ENCODE peak calls at places on chromosomes 3 and 15, in nine cellular contexts. H is nephron progenitor cell; A is tibial artery; V is RWPE1; S is astrocyte; Z is effector memory CD8-positive, alpha-beta T cell; W is caudate nucleus; O is amniotic stem cell; T is stimulated activated naive CD8-positive, alpha-beta T cell treated with anti-CD3 and anti-CD28 coated beads, Interleukin-15, amount 100 ng/mL, for 72 hours. U is an unnamed sample.

GRCh38 chr3:57164606-57165573 is at the start of gene IL17RD:
- DNase-seq in H (peak), A (peak), T (peak), O (peak), S (no peak), W (peak), V (peak), Z (peak), U (peak)

GRCh38 chr15:67880651-67881182 is 40.9 kb upstream of the RNU6-1 start:
- DNase-seq in V (peak), H (no peak), A (no peak), Z (no peak), W (no peak), T (no peak), S (peak), O (no peak), U (no peak)

GRCh38 chr15:100663550-100664335 is 61.4 kb downstream of the ASB7 start:
- DNase-seq in O (no peak), S (no peak), A (no peak), H (no peak), W (no peak), T (no peak), Z (no peak), V (no peak), U (no peak)

GRCh38 chr15:48547305-48547704 is 98.2 kb downstream of the FBN1 start:
- DNase-seq in T (no peak), A (no peak), Z (no peak), V (no peak), W (no peak), O (no peak), H (no peak), S (peak), U (no peak)

GRCh38 chr3:176490357-176490756 is 706.9 kb downstream of the TBL1XR1 start:
- DNase-seq in W (no peak), O (no peak), V (no peak), H (no peak), S (no peak), T (no peak), A (no peak), Z (no peak), U (no peak)

GRCh38 chr3:30658328-30659052 is 52.1 kb downstream of the TGFBR2 start:
- DNase-seq in V (no peak), Z (peak), O (no peak), T (peak), S (peak), A (no peak), H (no peak), W (no peak), U (no peak)

GRCh38 chr3:138476526-138476925 is 42.1 kb downstream of the ESYT3 start:
- DNase-seq in Z (no peak), A (no peak), T (no peak), S (no peak), W (no peak), V (no peak), H (no peak), O (no peak), U (no peak)

GRCh38 chr3:148998715-148999413 is 7.5 kb downstream of the GYG1 start:
- DNase-seq in S (no peak), A (no peak), W (no peak), Z (no peak), V (no peak), O (no peak), H (no peak), T (no peak), U (no peak)

GRCh38 chr15:32796856-32797255 is 79.1 kb downstream of the GREM1 start:
- DNase-seq in T (no peak), V (no peak), S (no peak), O (no peak), Z (no peak), W (no peak), A (no peak), H (no peak), U (no peak)

GRCh38 chr3:8822141-8822540 is 52.7 kb upstream of the OXTR start:
- DNase-seq in S (peak), Z (no peak), H (no peak), O (no peak), A (no peak), V (peak), W (no peak), T (no peak), U (no peak)

GRCh38 chr15:78047631-78048409 is 29.7 kb downstream of the TBC1D2B start:
- DNase-seq in H (no peak), T (no peak), V (no peak), O (no peak), Z (peak), S (peak), A (peak), W (no peak), U (peak)

GRCh38 chr3:156174229-156174847 is 54.0 kb downstream of the KCNAB1 start:
- DNase-seq in S (peak), H (no peak), A (no peak), O (no peak), V (no peak), T (no peak), W (no peak), Z (no peak), U (no peak)

GRCh38 chr15:67825880-67826716 is 789 bp downstream of the SKOR1 start:
- DNase-seq in A (peak), O (no peak), S (no peak), V (no peak), H (no peak), Z (no peak), T (peak), W (no peak), U (no peak)

GRCh38 chr3:123152656-123153055 is 49.1 kb upstream of the SEC22A start:
- DNase-seq in H (no peak), T (no peak), A (no peak), W (no peak), O (no peak), S (no peak), Z (no peak), V (no peak), U (no peak)

GRCh38 chr15:74208901-74209559 is 6.4 kb upstream of the STRA6 start:
- DNase-seq in O (no peak), S (peak), W (no peak), A (no peak), Z (no peak), V (no peak), T (no peak), H (peak), U (no peak)

GRCh38 chr3:37082317-37082716 is 89.0 kb downstream of the MLH1 start:
- DNase-seq in A (no peak), T (no peak), W (no peak), H (no peak), S (no peak), Z (no peak), O (no peak), V (no peak), U (no peak)

GRCh38 chr15:97504031-97504430 is 456.5 kb upstream of the ARRDC4 start:
- DNase-seq in O (no peak), S (peak), T (no peak), Z (no peak), A (no peak), V (peak), H (no peak), W (no peak), U (no peak)

GRCh38 chr15:79682851-79683288 is 213.9 kb downstream of the MTHFS start:
- DNase-seq in W (no peak), S (peak), H (no peak), O (peak), A (no peak), T (no peak), V (peak), Z (no peak), U (no peak)

GRCh38 chr3:27591811-27592210 is 107.6 kb upstream of the SLC4A7 start:
- DNase-seq in O (no peak), V (no peak), Z (no peak), H (no peak), W (no peak), A (no peak), S (peak), T (no peak), U (no peak)

GRCh38 chr3:67383379-67383778 is 271.0 kb downstream of the SUCLG2 start:
- DNase-seq in V (no peak), Z (no peak), S (no peak), W (no peak), H (no peak), T (no peak), O (no peak), A (no peak), U (no peak)

GRCh38 chr3:168616901-168617300 is 521.2 kb upstream of the GOLIM4 start:
- DNase-seq in V (no peak), O (no peak), Z (no peak), H (no peak), T (no peak), S (no peak), A (no peak), W (no peak), U (no peak)

GRCh38 chr15:29045717-29046116 is 159.9 kb downstream of the APBA2 start:
- DNase-seq in O (no peak), S (peak), W (no peak), Z (no peak), A (no peak), V (peak), T (peak), H (no peak), U (no peak)

GRCh38 chr3:134423153-134423552 is 48.9 kb upstream of the AMOTL2 start:
- DNase-seq in W (peak), T (no peak), H (peak), O (no peak), S (no peak), V (no peak), A (no peak), Z (no peak), U (no peak)

GRCh38 chr3:46926871-46927717 is 49.5 kb downstream of the CCDC12 start:
- DNase-seq in W (no peak), V (no peak), H (no peak), A (peak), T (no peak), O (no peak), S (no peak), Z (no peak), U (peak)

GRCh38 chr3:108488631-108489030 is 21.8 kb downstream of the MYH15 start:
- DNase-seq in S (peak), Z (no peak), V (no peak), W (no peak), T (no peak), H (no peak), A (no peak), O (no peak), U (no peak)

GRCh38 chr3:52109556-52110380 is 44.5 kb downstream of the POC1A start:
- DNase-seq in O (no peak), H (no peak), W (no peak), S (peak), T (no peak), Z (no peak), V (no peak), A (no peak), U (peak)

GRCh38 chr3:191301017-191301416 is 28.2 kb upstream of the CCDC50 start:
- DNase-seq in V (no peak), W (no peak), T (no peak), A (no peak), S (no peak), H (no peak), Z (no peak), O (no peak), U (no peak)

GRCh38 chr15:67433495-67434099 is 87.3 kb upstream of the C15orf61 start:
- DNase-seq in Z (no peak), A (no peak), S (peak), V (peak), T (no peak), W (no peak), H (peak), O (no peak), U (peak)

GRCh38 chr15:40108061-40108854 is 421 bp downstream of the BMF start:
- DNase-seq in W (peak), Z (no peak), V (peak), O (no peak), S (no peak), H (peak), A (peak), T (peak), U (peak)